ENCODE peak calls at places on chromosomes 6 and 20, in nine cellular contexts. K, Q, A, H, R, T, D, U and P are unnamed samples.

GRCh38 chr6:132962936-132963579 is 148.7 kb downstream of the RPS12 start:
- DNase-seq in T (peak), H (peak), Q (no peak), R (peak), U (no peak), A (peak), D (no peak), K (no peak), P (peak)

GRCh38 chr6:114342826-114343781 is at the start of gene HS3ST5:
- DNase-seq in H (peak), A (peak), K (no peak), Q (peak), D (no peak), T (peak), R (no peak), U (no peak), P (peak)

GRCh38 chr6:139240161-139241010 is 51.4 kb downstream of the TXLNB start:
- DNase-seq in D (no peak), H (peak), U (no peak), K (peak), T (no peak), A (no peak), R (no peak), Q (no peak), P (peak)

GRCh38 chr6:111614833-111615582 is 9.3 kb upstream of the TRAF3IP2 start:
- DNase-seq in T (no peak), R (peak), Q (no peak), D (no peak), A (no peak), K (no peak), H (no peak), U (no peak), P (peak)

GRCh38 chr6:14707971-14708465 is 537.9 kb upstream of the JARID2 start:
- DNase-seq in A (no peak), Q (no peak), D (no peak), T (no peak), U (no peak), H (no peak), K (no peak), R (no peak), P (no peak)

GRCh38 chr20:14264869-14265268 is 72.5 kb downstream of the FLRT3 start:
- DNase-seq in R (no peak), T (peak), Q (no peak), A (no peak), H (peak), U (no peak), D (no peak), K (no peak), P (no peak)

GRCh38 chr6:135995160-135995898 is 143.8 kb downstream of the PDE7B start:
- DNase-seq in U (no peak), T (no peak), D (no peak), Q (no peak), A (no peak), H (peak), K (peak), R (no peak), P (no peak)

GRCh38 chr6:28081486-28081751 is 1.1 kb downstream of the ZNF165 start:
- DNase-seq in Q (no peak), T (no peak), D (no peak), R (peak), H (no peak), A (no peak), K (no peak), U (no peak), P (no peak)

GRCh38 chr6:11711644-11711993 is 67.0 kb downstream of the ADTRP start:
- DNase-seq in K (no peak), T (no peak), U (no peak), H (no peak), D (no peak), R (no peak), Q (no peak), A (no peak), P (no peak)

GRCh38 chr6:163793584-163793983 is 379.1 kb downstream of the QKI start:
- DNase-seq in T (no peak), A (no peak), Q (no peak), R (no peak), K (peak), U (no peak), D (no peak), H (peak), P (peak)

GRCh38 chr6:40882321-40882720 is 156.7 kb downstream of the UNC5CL start:
- DNase-seq in T (no peak), R (no peak), H (no peak), A (no peak), U (no peak), D (no peak), Q (no peak), K (no peak), P (no peak)

GRCh38 chr6:43817192-43817591 is 47.2 kb downstream of the VEGFA start:
- DNase-seq in D (no peak), K (no peak), U (no peak), H (peak), R (peak), Q (no peak), A (no peak), T (peak), P (peak)

GRCh38 chr6:15021074-15021473 is 224.8 kb upstream of the JARID2 start:
- DNase-seq in H (no peak), U (no peak), K (no peak), R (no peak), A (no peak), Q (no peak), D (no peak), T (no peak), P (no peak)

GRCh38 chr6:125020385-125020784 is 58.1 kb downstream of the RNF217 start:
- DNase-seq in K (no peak), Q (no peak), A (no peak), D (no peak), T (no peak), R (peak), H (peak), U (no peak), P (no peak)

GRCh38 chr6:15409301-15410125 is 163.6 kb downstream of the JARID2 start:
- DNase-seq in Q (no peak), H (no peak), D (no peak), U (no peak), K (no peak), R (peak), A (no peak), T (no peak), P (no peak)

GRCh38 chr20:44723798-44724362 is 8.7 kb downstream of the CCN5 start:
- DNase-seq in U (no peak), A (no peak), H (no peak), Q (peak), T (no peak), K (no peak), R (no peak), D (no peak), P (no peak)

GRCh38 chr20:10674684-10675455 is 1.1 kb upstream of the JAG1 start:
- DNase-seq in D (no peak), Q (peak), K (no peak), A (peak), T (peak), H (peak), U (peak), R (peak), P (peak)

GRCh38 chr6:133741375-133741861 is 147.5 kb upstream of the TCF21 start:
- DNase-seq in K (no peak), Q (no peak), U (no peak), R (no peak), D (no peak), A (no peak), H (peak), T (peak), P (peak)

GRCh38 chr6:153214439-153214838 is 83.4 kb upstream of the RGS17 start:
- DNase-seq in D (no peak), A (no peak), U (no peak), Q (no peak), T (no peak), H (peak), R (no peak), K (no peak), P (no peak)

GRCh38 chr6:104795363-104795762 is 64.4 kb downstream of the HACE1 start:
- DNase-seq in T (no peak), Q (no peak), A (no peak), K (no peak), H (no peak), R (no peak), U (no peak), D (no peak), P (no peak)

GRCh38 chr6:79453558-79454042 is 83.6 kb downstream of the LCA5 start:
- DNase-seq in A (no peak), R (no peak), K (peak), D (no peak), U (no peak), H (peak), Q (no peak), T (no peak), P (no peak)

GRCh38 chr20:38870733-38871559 is 55.3 kb upstream of the FAM83D start:
- DNase-seq in R (no peak), U (no peak), K (no peak), Q (no peak), H (no peak), A (no peak), T (peak), D (no peak), P (peak)

GRCh38 chr20:50136822-50137599 is 16.5 kb downstream of the PEDS1 start:
- DNase-seq in R (no peak), D (no peak), U (no peak), H (no peak), T (no peak), A (no peak), Q (no peak), K (no peak), P (no peak)

GRCh38 chr6:11307226-11307625 is 74.8 kb upstream of the NEDD9 start:
- DNase-seq in H (no peak), A (no peak), K (no peak), Q (no peak), D (no peak), T (no peak), U (no peak), R (no peak), P (no peak)

GRCh38 chr6:170316071-170316470 is 9.5 kb downstream of the FAM120B start:
- DNase-seq in K (no peak), Q (no peak), T (no peak), H (no peak), D (no peak), R (no peak), U (no peak), A (no peak), P (no peak)

GRCh38 chr6:139452176-139452876 is 77.9 kb upstream of the CITED2 start:
- DNase-seq in K (peak), A (no peak), R (no peak), T (no peak), U (no peak), H (peak), Q (no peak), D (no peak), P (peak)

GRCh38 chr6:169958510-169958909 is 207.1 kb downstream of the ERMARD start:
- DNase-seq in U (peak), T (no peak), D (no peak), H (no peak), K (no peak), A (no peak), R (no peak), Q (no peak), P (no peak)

GRCh38 chr20:46040902-46041535 is 12.0 kb downstream of the SLC12A5 start:
- DNase-seq in D (no peak), K (no peak), Q (peak), R (peak), H (peak), T (peak), U (no peak), A (no peak), P (peak)

GRCh38 chr20:24779166-24779565 is 169.9 kb upstream of the CST7 start:
- DNase-seq in D (no peak), K (no peak), Q (no peak), U (peak), R (no peak), T (no peak), H (no peak), A (no peak), P (no peak)

GRCh38 chr6:167569879-167570278 is 245.0 kb downstream of the TTLL2 start:
- DNase-seq in H (no peak), K (no peak), T (no peak), U (peak), D (no peak), R (no peak), Q (no peak), A (no peak), P (no peak)

GRCh38 chr6:143253630-143254029 is 192.9 kb downstream of the AIG1 start:
- DNase-seq in A (no peak), U (no peak), H (no peak), K (no peak), T (no peak), D (no peak), Q (no peak), R (no peak), P (no peak)

GRCh38 chr20:63696628-63697356 is at the start of gene TNFRSF6B:
- DNase-seq in T (no peak), H (no peak), Q (peak), U (no peak), R (peak), K (no peak), A (peak), D (no peak), P (no peak)

GRCh38 chr6:13425971-13426931 is 61.1 kb downstream of the GFOD1 start:
- DNase-seq in A (peak), D (no peak), H (peak), K (no peak), R (no peak), U (no peak), T (no peak), Q (no peak), P (no peak)

GRCh38 chr6:107956586-107957164 is 1.3 kb downstream of the SEC63 start:
- DNase-seq in A (no peak), D (no peak), K (peak), U (no peak), H (peak), R (peak), T (peak), Q (no peak), P (peak)

GRCh38 chr6:107962723-107963122 is 4.7 kb upstream of the SEC63 start:
- DNase-seq in D (no peak), Q (no peak), K (no peak), R (no peak), T (no peak), A (no peak), H (no peak), U (no peak), P (no peak)

GRCh38 chr6:107957909-107958688 is at the start of gene SEC63:
- DNase-seq in K (peak), R (peak), H (peak), A (peak), U (peak), Q (peak), D (peak), T (peak), P (peak)

GRCh38 chr6:107957165-107957908 is 671 bp downstream of the SEC63 start:
- DNase-seq in H (peak), T (peak), K (peak), R (peak), D (no peak), U (no peak), Q (peak), A (peak), P (peak)
- H3K4me3 ChIP-seq in H (peak), T (peak), K (peak), R (peak), D (peak), U (peak), Q (peak), A (peak), P (peak)

GRCh38 chr20:18056174-18057105 is 1.3 kb downstream of the OVOL2 start:
- DNase-seq in D (no peak), H (peak), Q (peak), U (no peak), K (no peak), R (no peak), A (no peak), T (no peak), P (no peak)

GRCh38 chr20:18058661-18059467 is 1.1 kb upstream of the OVOL2 start:
- DNase-seq in R (no peak), T (no peak), U (no peak), K (no peak), A (no peak), H (no peak), D (no peak), Q (no peak), P (peak)

GRCh38 chr20:18057106-18057993 is at the start of gene OVOL2:
- DNase-seq in Q (peak), T (no peak), A (no peak), H (no peak), U (peak), K (no peak), R (no peak), D (no peak), P (no peak)

GRCh38 chr20:18057994-18058349 is 256 bp upstream of the OVOL2 start:
- DNase-seq in T (no peak), H (no peak), Q (no peak), K (no peak), D (no peak), R (no peak), A (no peak), U (no peak), P (no peak)

DNA sequence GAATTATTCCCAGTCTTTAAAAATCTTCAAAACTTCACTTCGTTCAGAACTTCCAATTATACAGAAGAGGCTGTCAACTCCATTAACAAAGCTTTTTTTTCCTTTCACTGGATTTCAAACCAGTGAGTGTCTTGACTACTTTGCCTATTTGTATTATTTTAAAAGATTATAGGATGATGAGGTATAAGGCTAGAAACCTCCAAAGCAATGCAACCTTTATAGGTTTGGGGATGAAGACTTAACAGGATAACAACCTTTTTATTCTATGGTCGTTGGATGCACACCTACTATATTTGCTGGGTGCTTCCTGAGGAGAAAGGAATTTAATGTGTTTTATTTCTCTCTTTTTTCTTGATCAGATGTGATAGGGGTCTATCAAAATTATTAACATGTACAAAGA is 1.9 kb upstream of the OVOL2 start:
- DNase-seq in T (no peak), H (no peak), A (no peak), Q (no peak), D (no peak), R (no peak), K (no peak), U (no peak), P (no peak)
- H3K4me3 ChIP-seq in T (peak), H (peak), A (no peak), Q (no peak), D (no peak), R (no peak), K (no peak), U (no peak), P (peak)

DNA sequence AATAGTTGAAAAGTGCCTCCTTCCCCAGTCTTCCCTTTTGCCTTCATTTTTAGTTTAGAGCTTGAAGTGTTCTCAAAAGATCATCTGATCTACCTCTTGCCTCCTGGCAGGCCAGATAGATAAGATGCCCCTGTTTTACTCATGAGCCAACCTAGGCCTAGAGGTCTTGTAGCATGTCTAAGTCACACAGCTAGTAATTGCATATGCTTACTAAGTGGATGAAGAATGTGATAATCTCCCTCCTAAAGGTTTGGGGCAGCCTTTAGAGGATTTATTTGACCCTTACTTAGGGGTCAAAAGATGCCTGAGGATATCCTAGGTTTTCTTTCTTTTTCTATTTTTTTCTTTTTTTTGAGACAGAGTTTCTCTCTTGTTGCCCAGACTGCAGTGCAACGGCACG is 2.1 kb downstream of the C6orf141 start:
- DNase-seq in D (no peak), R (no peak), U (no peak), H (no peak), A (no peak), Q (no peak), T (no peak), K (no peak), P (no peak)
- H3K4me3 ChIP-seq in D (no peak), R (no peak), U (no peak), H (no peak), A (no peak), Q (no peak), T (peak), K (no peak), P (no peak)

GRCh38 chr6:156182356-156182755 is 594.8 kb upstream of the ARID1B start:
- DNase-seq in T (no peak), D (no peak), U (no peak), A (no peak), R (no peak), K (no peak), Q (no peak), H (no peak), P (no peak)
- H3K4me3 ChIP-seq in T (no peak), D (no peak), U (no peak), A (no peak), R (no peak), K (no peak), Q (no peak), H (no peak), P (no peak)

DNA sequence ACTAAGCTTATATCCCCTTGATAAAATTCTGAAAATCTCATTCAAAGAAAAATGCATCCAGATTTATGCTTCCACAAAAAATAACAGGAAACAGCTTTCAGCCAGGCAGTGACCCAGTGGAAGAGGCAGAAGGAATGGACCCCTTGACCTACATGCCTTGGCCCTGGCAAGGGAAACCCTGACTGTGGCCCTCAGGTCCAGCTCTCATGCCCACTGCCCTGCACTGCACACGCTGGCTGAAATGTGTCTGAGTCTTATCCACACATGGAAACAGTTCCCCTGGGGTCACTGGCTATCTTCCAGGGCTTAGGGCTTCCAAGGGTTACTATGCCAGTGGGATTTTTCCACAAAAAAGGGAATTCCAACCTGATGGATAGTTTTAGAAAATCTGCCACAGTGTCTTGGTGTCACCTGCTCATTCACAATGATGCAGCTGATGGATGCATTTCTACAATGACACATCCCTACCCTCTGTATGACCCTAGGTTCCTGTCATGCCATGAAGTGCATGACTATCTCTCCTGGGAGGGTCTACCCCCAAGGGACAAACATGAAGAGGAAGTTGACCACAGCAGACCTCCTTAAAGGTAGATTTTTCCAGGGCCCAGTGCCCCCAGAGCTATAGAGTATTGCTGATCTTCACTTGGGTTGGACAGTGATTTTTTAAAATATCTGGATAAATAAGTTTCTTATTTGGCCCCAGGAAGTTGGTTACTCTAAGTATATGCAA is 121.9 kb upstream of the CD93 start:
- DNase-seq in U (no peak), T (no peak), A (no peak), H (no peak), R (no peak), D (no peak), Q (no peak), K (no peak), P (no peak)
- H3K4me3 ChIP-seq in U (no peak), T (no peak), A (no peak), H (no peak), R (no peak), D (no peak), Q (no peak), K (no peak), P (no peak)

GRCh38 chr6:31763617-31763940 is 1.1 kb downstream of the SAPCD1 start:
- DNase-seq in H (peak), A (no peak), D (no peak), U (no peak), K (no peak), R (no peak), Q (peak), T (no peak), P (peak)

GRCh38 chr6:31765559-31765909 is 3.1 kb downstream of the SAPCD1 start:
- DNase-seq in D (no peak), K (no peak), H (no peak), U (no peak), T (no peak), R (no peak), Q (no peak), A (no peak), P (no peak)

GRCh38 chr6:31764239-31764638 is 1.8 kb downstream of the SAPCD1 start:
- DNase-seq in K (no peak), U (no peak), Q (peak), R (no peak), A (no peak), D (no peak), H (no peak), T (no peak), P (no peak)

GRCh38 chr6:31767096-31767645 is 4.7 kb downstream of the SAPCD1 start:
- DNase-seq in Q (peak), K (no peak), D (no peak), U (no peak), T (no peak), H (no peak), A (no peak), R (no peak), P (no peak)

GRCh38 chr6:31765910-31766794 is 3.7 kb downstream of the SAPCD1 start:
- DNase-seq in Q (peak), A (no peak), H (peak), U (no peak), D (no peak), K (no peak), R (no peak), T (no peak), P (no peak)
- H3K4me3 ChIP-seq in Q (no peak), A (no peak), H (no peak), U (peak), D (peak), K (peak), R (no peak), T (no peak), P (no peak)